ENCODE peak calls at places on chromosome 20, in seven cellular contexts. K is upper lobe of right lung; D is aorta; J is body of pancreas; W is CD8-positive, alpha-beta T cell; S is esophagus squamous epithelium; C is GM23338. R is an unnamed sample. For H3K4me1, the result is how much of the 10 kb centered on the place peaks cover.

GRCh38 chr20:18712877-18713276 is 100.7 kb upstream of the SCP2D1 start:
- DNase-seq in K (no peak), D (no peak), J (no peak), W (no peak), S (no peak), C (peak), R (no peak)

GRCh38 chr20:8635048-8635572 is 433.8 kb upstream of the PLCB4 start:
- DNase-seq in K (no peak), D (no peak), J (no peak), W (no peak), S (no peak), C (no peak), R (no peak)

GRCh38 chr20:47298624-47299023 is 57.9 kb downstream of the ZMYND8 start:
- DNase-seq in K (no peak), D (no peak), J (no peak), W (no peak), S (no peak), C (no peak), R (no peak)

GRCh38 chr20:59027746-59028320 is 4.3 kb downstream of the ATP5F1E start:
- DNase-seq in K (no peak), D (no peak), J (no peak), W (no peak), S (no peak), C (no peak), R (no peak)

GRCh38 chr20:4699957-4700356 is 21.8 kb upstream of the PRND start:
- DNase-seq in K (no peak), D (no peak), J (no peak), W (no peak), S (no peak), C (no peak), R (no peak)

GRCh38 chr20:57437672-57438330 is 46.6 kb downstream of the RBM38 start:
- DNase-seq in K (no peak), D (no peak), J (no peak), W (no peak), S (no peak), C (no peak), R (no peak)

GRCh38 chr20:13262701-13263335 is 41.7 kb downstream of the ISM1 start:
- DNase-seq in K (no peak), D (no peak), J (no peak), W (no peak), S (no peak), C (no peak), R (no peak)

GRCh38 chr20:57220187-57221165 is 46.0 kb downstream of the BMP7 start:
- DNase-seq in K (no peak), D (no peak), J (no peak), W (no peak), S (no peak), C (no peak), R (no peak)

GRCh38 chr20:54172856-54173652 is 732 bp downstream of the CYP24A1 start:
- DNase-seq in K (no peak), D (no peak), J (no peak), W (no peak), S (no peak), C (peak), R (no peak)

GRCh38 chr20:11355338-11355737 is 562.4 kb upstream of the BTBD3 start:
- DNase-seq in K (no peak), D (no peak), J (no peak), W (no peak), S (no peak), C (no peak), R (no peak)

GRCh38 chr20:38723982-38724602 is at the start of gene SLC32A1:
- DNase-seq in K (no peak), D (no peak), J (no peak), W (no peak), S (no peak), C (peak), R (no peak)

GRCh38 chr20:44979090-44979621 is 12.8 kb downstream of the STK4 start:
- DNase-seq in K (no peak), D (no peak), J (no peak), W (peak), S (no peak), C (no peak), R (no peak)

GRCh38 chr20:29079769-29080690 is 2177.4 kb upstream of the DEFB115 start:
- DNase-seq in K (no peak), D (no peak), J (peak), W (no peak), S (no peak), C (no peak), R (no peak)

GRCh38 chr20:35742741-35743523 is 872 bp upstream of the RBM39 start:
- DNase-seq in K (no peak), D (no peak), J (no peak), W (no peak), S (no peak), C (peak), R (no peak)

GRCh38 chr20:58854638-58855471 is 2.3 kb downstream of the GNAS start:
- DNase-seq in K (no peak), D (no peak), J (no peak), W (no peak), S (no peak), C (peak), R (no peak)

GRCh38 chr20:56373942-56374341 is 15.2 kb downstream of the FAM210B start:
- DNase-seq in K (no peak), D (no peak), J (no peak), W (no peak), S (no peak), C (no peak), R (no peak)

GRCh38 chr20:9388160-9388825 is 126.1 kb upstream of the LAMP5 start:
- DNase-seq in K (no peak), D (no peak), J (no peak), W (no peak), S (no peak), C (no peak), R (no peak)

GRCh38 chr20:20525756-20526155 is 157.9 kb downstream of the INSM1 start:
- DNase-seq in K (no peak), D (no peak), J (no peak), W (no peak), S (no peak), C (no peak), R (no peak)

GRCh38 chr20:47785900-47786762 is 850 bp upstream of the SULF2 start:
- DNase-seq in K (no peak), D (peak), J (peak), W (no peak), S (no peak), C (peak), R (no peak)

GRCh38 chr20:3819413-3820047 is 817 bp upstream of the AP5S1 start:
- DNase-seq in K (no peak), D (no peak), J (no peak), W (no peak), S (no peak), C (no peak), R (no peak)

DNA sequence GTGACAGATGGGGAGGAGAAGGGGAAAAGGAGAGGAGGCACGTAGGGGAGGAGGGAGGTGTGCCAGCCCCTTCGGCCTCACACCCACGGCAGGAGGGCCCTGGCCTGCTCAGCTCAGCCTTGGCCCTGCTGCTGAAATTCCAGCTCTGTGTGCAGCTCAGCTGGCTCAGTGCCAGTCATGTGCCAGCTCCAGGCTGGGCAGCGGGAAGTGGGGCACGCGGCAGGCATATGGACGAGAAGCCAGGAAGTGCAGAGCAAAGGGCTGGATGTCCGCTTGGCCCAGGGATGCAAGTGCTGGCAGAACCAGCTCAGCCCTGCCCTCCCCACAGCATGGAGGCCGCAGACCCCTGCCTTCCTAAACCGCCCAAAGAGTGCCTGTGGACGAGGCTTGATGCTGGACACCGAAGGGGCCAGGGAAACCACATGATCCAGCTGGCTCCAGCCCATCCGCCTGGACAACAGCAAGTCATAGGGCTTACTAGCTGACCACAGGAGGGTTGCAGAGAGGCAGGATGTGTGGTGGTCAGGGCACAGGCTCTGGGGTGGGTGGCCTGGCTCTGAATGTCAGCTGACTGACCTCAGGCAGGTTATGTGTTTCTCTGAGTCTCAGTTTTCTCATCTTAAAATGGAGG is 60.1 kb downstream of the NOL4L start:
- DNase-seq in K (peak), D (peak), J (peak), W (no peak), S (no peak), C (no peak), R (peak)
- H3K4me1 ChIP-seq in K (under half), D (under half), J (under half), W (half or more), S (under half), C (under half), R (under half)

GRCh38 chr20:50558483-50558925 is 48.3 kb downstream of the PTPN1 start:
- DNase-seq in K (no peak), D (no peak), J (no peak), W (no peak), S (no peak), C (no peak), R (no peak)
- H3K4me1 ChIP-seq in K (under half), D (under half), J (under half), W (under half), S (under half), C (under half), R (half or more)

GRCh38 chr20:25547999-25548398 is 37.3 kb downstream of the NINL start:
- DNase-seq in K (no peak), D (no peak), J (no peak), W (no peak), S (no peak), C (no peak), R (no peak)

GRCh38 chr20:25548613-25549086 is 36.7 kb downstream of the NINL start:
- DNase-seq in K (no peak), D (no peak), J (no peak), W (no peak), S (no peak), C (no peak), R (no peak)

GRCh38 chr20:25547063-25547462 is 38.3 kb downstream of the NINL start:
- DNase-seq in K (no peak), D (no peak), J (no peak), W (no peak), S (no peak), C (no peak), R (no peak)

GRCh38 chr20:25549866-25550477 is 35.4 kb downstream of the NINL start:
- DNase-seq in K (no peak), D (no peak), J (no peak), W (no peak), S (no peak), C (no peak), R (no peak)

DNA sequence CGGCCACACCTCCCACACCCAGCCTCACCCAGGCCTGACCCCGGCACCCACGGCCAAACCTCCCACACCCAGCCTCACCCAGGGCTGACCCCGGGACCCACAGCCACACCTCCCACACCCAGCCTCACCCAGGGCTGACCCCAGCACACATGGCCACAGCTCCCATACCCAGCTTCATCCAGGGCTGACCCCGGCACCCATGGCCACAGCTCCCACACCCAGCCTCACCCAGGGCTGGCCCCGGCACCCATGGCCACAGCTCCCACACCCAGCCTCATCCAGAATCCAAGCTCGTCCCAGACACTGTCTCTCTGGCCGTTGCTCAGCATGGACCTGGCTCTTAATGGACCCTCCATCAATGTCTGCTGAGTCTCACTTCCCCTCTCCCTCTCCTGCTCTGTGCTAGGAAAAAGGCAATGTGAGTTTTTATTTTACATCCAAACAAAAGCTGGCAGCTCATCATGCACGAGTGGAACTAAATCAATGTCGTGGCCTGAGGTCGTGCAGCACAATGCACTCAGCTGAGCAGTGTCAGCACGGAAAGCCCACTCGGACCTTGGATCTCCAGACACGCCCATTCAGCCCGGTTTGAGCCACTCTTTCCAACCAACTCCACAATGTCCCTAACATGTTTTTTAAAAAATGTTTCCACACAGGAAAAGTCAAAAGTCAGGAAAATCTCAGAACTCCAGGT is 36.0 kb downstream of the NINL start:
- DNase-seq in K (no peak), D (no peak), J (no peak), W (no peak), S (no peak), C (no peak), R (no peak)
- H3K4me1 ChIP-seq in K (under half), D (under half), J (under half), W (under half), S (under half), C (under half), R (under half)

DNA sequence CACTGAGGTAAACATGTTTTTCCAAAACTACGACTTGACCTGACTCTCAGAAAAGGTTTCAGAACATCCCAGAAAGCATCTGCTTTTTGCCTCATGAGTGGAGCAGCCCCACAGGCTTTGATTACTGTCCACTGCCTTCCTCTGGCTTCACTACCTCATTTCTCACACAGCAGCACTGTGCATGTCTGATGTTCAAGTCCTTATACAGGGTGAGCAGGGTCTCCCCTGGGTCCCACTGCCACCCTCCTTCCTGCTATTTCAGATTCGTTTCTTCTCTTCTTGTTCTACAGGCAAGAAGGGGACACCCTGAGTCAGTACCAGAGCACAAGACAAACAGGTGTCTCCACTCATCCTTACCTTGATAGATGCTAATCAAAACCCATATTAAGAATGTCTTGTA is 64.7 kb upstream of the NFATC2 start:
- DNase-seq in K (no peak), D (no peak), J (no peak), W (no peak), S (no peak), C (no peak), R (no peak)
- H3K4me1 ChIP-seq in K (under half), D (under half), J (under half), W (under half), S (under half), C (under half), R (under half)

DNA sequence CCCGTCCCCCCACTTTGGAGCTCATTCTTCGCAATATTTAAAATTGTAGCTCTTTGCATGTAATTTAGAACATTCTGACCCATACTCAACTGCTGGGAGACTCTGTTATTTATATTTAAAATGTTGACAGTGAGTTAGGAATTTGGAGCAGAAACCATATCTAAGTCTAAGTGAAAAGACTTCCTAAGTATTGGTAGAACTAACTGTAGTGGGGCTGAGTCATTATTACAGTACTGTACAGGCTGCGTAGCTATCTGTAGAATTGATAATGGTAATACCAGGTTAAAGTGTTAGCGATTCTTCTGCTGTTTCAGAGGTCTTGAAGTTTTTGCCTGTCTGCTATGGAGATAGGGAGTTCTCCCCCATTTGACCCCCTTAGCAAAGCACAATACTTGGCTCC is 3.6 kb downstream of the TOP1 start:
- DNase-seq in K (no peak), D (no peak), J (no peak), W (no peak), S (no peak), C (no peak), R (no peak)
- H3K4me1 ChIP-seq in K (under half), D (under half), J (half or more), W (half or more), S (under half), C (under half), R (half or more)

GRCh38 chr20:919491-919916 is 3.4 kb upstream of the ANGPT4 start:
- DNase-seq in K (no peak), D (no peak), J (no peak), W (no peak), S (no peak), C (no peak), R (no peak)
- H3K4me1 ChIP-seq in K (under half), D (under half), J (under half), W (under half), S (under half), C (under half), R (under half)

GRCh38 chr20:62822239-62822787 is 5.5 kb downstream of the COL9A3 start:
- DNase-seq in K (no peak), D (no peak), J (no peak), W (no peak), S (no peak), C (peak), R (no peak)
- H3K4me1 ChIP-seq in K (under half), D (under half), J (half or more), W (under half), S (under half), C (under half), R (under half)

GRCh38 chr20:43942213-43942590 is 27.6 kb downstream of the TOX2 start:
- DNase-seq in K (no peak), D (no peak), J (no peak), W (no peak), S (no peak), C (no peak), R (no peak)

GRCh38 chr20:43941476-43942212 is 27.0 kb downstream of the TOX2 start:
- DNase-seq in K (no peak), D (no peak), J (no peak), W (no peak), S (no peak), C (no peak), R (no peak)

GRCh38 chr20:43939762-43940121 is 25.1 kb downstream of the TOX2 start:
- DNase-seq in K (no peak), D (no peak), J (no peak), W (no peak), S (no peak), C (no peak), R (no peak)

GRCh38 chr20:43938932-43939761 is 24.5 kb downstream of the TOX2 start:
- DNase-seq in K (peak), D (peak), J (peak), W (no peak), S (no peak), C (no peak), R (peak)

DNA sequence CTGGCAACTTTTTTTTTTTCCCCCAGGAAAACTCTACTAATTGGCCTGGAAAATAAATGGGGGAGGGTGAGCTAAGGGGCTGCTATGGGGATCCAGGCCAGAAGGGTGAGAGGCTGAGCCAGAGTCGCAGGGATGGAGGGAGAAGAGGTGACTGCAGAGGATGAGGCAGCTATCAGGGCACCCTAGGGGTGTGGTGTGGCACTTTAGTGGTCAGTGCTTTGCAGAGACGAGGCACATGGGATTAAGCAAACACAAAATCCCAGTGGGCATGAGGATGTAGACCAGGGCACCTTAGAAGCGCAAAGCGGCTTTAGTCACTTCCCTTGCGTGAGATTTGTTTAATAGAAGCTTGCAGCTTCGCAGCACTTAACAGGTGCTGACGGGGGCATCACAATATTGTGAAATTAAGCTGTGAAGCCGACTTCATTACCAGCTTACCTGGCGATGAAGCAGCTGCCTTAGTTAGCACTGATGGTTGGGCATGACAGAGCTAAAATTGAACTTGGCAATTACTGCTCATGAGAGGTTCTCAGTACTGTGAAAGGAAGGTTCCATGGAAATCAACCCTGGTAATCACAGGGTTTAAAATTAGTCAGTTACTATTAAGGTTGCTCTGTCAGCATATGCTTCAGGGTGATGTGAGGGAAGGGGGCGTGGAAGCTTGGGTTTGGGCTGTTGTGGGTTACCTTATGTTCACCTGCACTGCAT is 26.0 kb downstream of the TOX2 start:
- DNase-seq in K (no peak), D (no peak), J (no peak), W (no peak), S (no peak), C (no peak), R (no peak)
- H3K4me1 ChIP-seq in K (half or more), D (under half), J (under half), W (under half), S (half or more), C (under half), R (half or more)

DNA sequence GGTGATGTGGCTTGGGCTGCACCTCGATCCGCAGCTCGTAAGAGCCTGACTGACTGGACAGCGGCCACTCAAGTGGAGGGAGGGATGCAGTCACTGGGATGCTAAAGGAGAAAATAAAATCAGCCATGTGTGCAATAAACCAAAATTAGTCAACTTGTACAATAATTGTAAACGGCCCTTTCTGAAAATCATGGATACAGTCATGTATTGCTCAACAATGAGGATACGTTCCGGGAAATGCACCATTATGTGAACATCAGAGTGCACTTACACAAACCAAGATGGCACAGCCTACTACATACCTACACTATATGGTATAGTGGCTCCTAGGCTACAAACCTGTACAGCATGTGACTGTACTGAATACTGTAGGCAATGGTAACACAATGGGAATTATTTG is 25.7 kb downstream of the NFATC2 start:
- DNase-seq in K (no peak), D (no peak), J (no peak), W (no peak), S (no peak), C (no peak), R (no peak)
- H3K4me1 ChIP-seq in K (under half), D (under half), J (under half), W (under half), S (under half), C (under half), R (under half)

R was measured in left lung.